ENCODE peak calls at places on chromosomes 5 and 9, in ten cellular contexts. E, F, I, U, K, S, W, A, P and M are unnamed samples.

GRCh38 chr9:105158020-105158419 is 86.4 kb upstream of the SLC44A1 start:
- DNase-seq in E (no peak), F (no peak), I (no peak), U (no peak), K (no peak), S (no peak), W (no peak), A (no peak), P (no peak), M (no peak)

GRCh38 chr9:71767421-71768321 is 642 bp downstream of the CEMIP2 start:
- DNase-seq in E (peak; percentile 20), F (no peak), I (no peak), U (peak; percentile 15), K (peak; percentile 96), S (no peak), W (no peak), A (peak; percentile 20), P (no peak), M (peak; percentile 67)

GRCh38 chr5:177124486-177124991 is 9.0 kb upstream of the NSD1 start:
- DNase-seq in E (no peak), F (no peak), I (no peak), U (no peak), K (no peak), S (no peak), W (no peak), A (no peak), P (no peak), M (no peak)

GRCh38 chr5:103744159-103744558 is 181.6 kb upstream of the NUDT12 start:
- DNase-seq in E (no peak), F (no peak), I (peak; percentile 2), U (no peak), K (no peak), S (no peak), W (no peak), A (no peak), P (no peak), M (no peak)

GRCh38 chr9:135012166-135012565 is 75.3 kb upstream of the OLFM1 start:
- DNase-seq in E (no peak), F (no peak), I (no peak), U (no peak), K (no peak), S (no peak), W (no peak), A (no peak), P (no peak), M (no peak)

GRCh38 chr5:151270599-151270998 is 17.6 kb downstream of the GM2A start:
- DNase-seq in E (no peak), F (no peak), I (no peak), U (no peak), K (no peak), S (no peak), W (no peak), A (no peak), P (no peak), M (no peak)

GRCh38 chr5:179346875-179347274 is 1.6 kb upstream of the ADAMTS2 start:
- DNase-seq in E (no peak), F (no peak), I (no peak), U (no peak), K (no peak), S (no peak), W (no peak), A (no peak), P (no peak), M (no peak)

GRCh38 chr9:86034863-86035734 is 64.3 kb downstream of the GOLM1 start:
- DNase-seq in E (no peak), F (no peak), I (peak; percentile 7), U (no peak), K (peak; percentile 69), S (no peak), W (no peak), A (no peak), P (no peak), M (no peak)

GRCh38 chr5:126674145-126674544 is 73.4 kb downstream of the PHAX start:
- DNase-seq in E (no peak), F (no peak), I (no peak), U (no peak), K (no peak), S (no peak), W (no peak), A (no peak), P (no peak), M (no peak)

GRCh38 chr9:36845844-36846243 is 188.2 kb downstream of the PAX5 start:
- DNase-seq in E (no peak), F (no peak), I (no peak), U (no peak), K (no peak), S (no peak), W (no peak), A (no peak), P (no peak), M (no peak)
- H3K4me3 ChIP-seq in E (no peak overlapping the region), F (no peak overlapping the region), I (no peak overlapping the region), U (no peak overlapping the region), K (no peak overlapping the region), S (no peak overlapping the region), W (no peak overlapping the region), A (no peak overlapping the region), P (no peak overlapping the region), M (no peak overlapping the region)

DNA sequence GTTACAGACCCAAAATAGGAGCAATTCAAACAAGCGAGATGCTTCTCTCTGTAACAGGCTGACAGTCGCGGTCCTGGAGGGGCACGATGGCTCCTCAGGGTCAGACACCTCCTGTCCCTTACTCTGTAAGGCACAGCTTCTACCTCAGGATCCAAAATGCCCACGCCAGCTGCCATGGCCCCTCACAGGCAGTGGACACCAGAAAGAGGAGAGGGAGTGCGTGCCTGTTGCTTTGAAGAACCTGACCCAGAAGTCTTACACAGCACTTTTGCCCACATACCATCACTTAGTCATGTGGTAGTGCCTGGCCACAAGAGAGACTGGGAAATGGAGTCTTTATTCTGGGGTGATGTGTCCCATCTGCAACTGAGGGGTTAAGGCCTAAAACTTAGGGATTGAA is 11.6 kb upstream of the ABL1 start:
- DNase-seq in E (no peak), F (no peak), I (no peak), U (no peak), K (no peak), S (no peak), W (no peak), A (no peak), P (no peak), M (no peak)
- H3K27ac ChIP-seq in E (peak overlapping the region; percentile 93), F (peak overlapping the region; percentile 80), I (peak overlapping the region; percentile 40), U (peak overlapping the region; percentile 82), K (peak overlapping the region; percentile 95), S (no peak overlapping the region), W (peak overlapping the region; percentile 66), A (peak overlapping the region; percentile 82), P (peak overlapping the region; percentile 87), M (peak overlapping the region; percentile 72)

GRCh38 chr5:146327471-146327870 is 11.2 kb upstream of the POU4F3 start:
- DNase-seq in E (no peak), F (no peak), I (no peak), U (no peak), K (no peak), S (no peak), W (no peak), A (no peak), P (no peak), M (no peak)

GRCh38 chr5:146336197-146336596 is 2.4 kb upstream of the POU4F3 start:
- DNase-seq in E (no peak), F (no peak), I (no peak), U (no peak), K (no peak), S (no peak), W (no peak), A (no peak), P (no peak), M (no peak)

GRCh38 chr5:146334074-146334533 is 4.5 kb upstream of the POU4F3 start:
- DNase-seq in E (no peak), F (no peak), I (no peak), U (no peak), K (peak; percentile 87), S (no peak), W (no peak), A (no peak), P (no peak), M (no peak)

GRCh38 chr5:146329697-146330096 is 8.9 kb upstream of the POU4F3 start:
- DNase-seq in E (no peak), F (no peak), I (no peak), U (no peak), K (no peak), S (no peak), W (no peak), A (no peak), P (no peak), M (no peak)

GRCh38 chr5:146331257-146331822 is 7.3 kb upstream of the POU4F3 start:
- DNase-seq in E (no peak), F (no peak), I (no peak), U (no peak), K (peak; percentile 83), S (no peak), W (no peak), A (no peak), P (no peak), M (no peak)
- H3K27me3 ChIP-seq in E (peaks cover 25% of the 10 kb centered on the region), F (peaks cover 2% of the 10 kb centered on the region), I (peaks cover 38% of the 10 kb centered on the region), U (peaks cover 66% of the 10 kb centered on the region), K (peaks cover 73% of the 10 kb centered on the region), S (peaks cover 6% of the 10 kb centered on the region), W (peaks cover 22% of the 10 kb centered on the region), A (peaks cover 88% of the 10 kb centered on the region), P (no peaks in the 10 kb centered on the region), M (peaks cover 37% of the 10 kb centered on the region)

GRCh38 chr9:5953743-5954707 is 61.4 kb downstream of the RANBP6 start:
- DNase-seq in E (no peak), F (no peak), I (no peak), U (no peak), K (no peak), S (no peak), W (no peak), A (no peak), P (no peak), M (no peak)

GRCh38 chr9:5947912-5948311 is 57.2 kb downstream of the MLANA start:
- DNase-seq in E (no peak), F (no peak), I (no peak), U (no peak), K (peak; percentile 23), S (no peak), W (peak; percentile 24), A (no peak), P (no peak), M (no peak)

GRCh38 chr9:5951686-5952211 is 61.1 kb downstream of the MLANA start:
- DNase-seq in E (no peak), F (no peak), I (peak; percentile 29), U (no peak), K (no peak), S (no peak), W (no peak), A (no peak), P (no peak), M (no peak)

GRCh38 chr9:5945112-5945511 is 54.4 kb downstream of the MLANA start:
- DNase-seq in E (no peak), F (no peak), I (no peak), U (no peak), K (no peak), S (no peak), W (no peak), A (no peak), P (no peak), M (no peak)

DNA sequence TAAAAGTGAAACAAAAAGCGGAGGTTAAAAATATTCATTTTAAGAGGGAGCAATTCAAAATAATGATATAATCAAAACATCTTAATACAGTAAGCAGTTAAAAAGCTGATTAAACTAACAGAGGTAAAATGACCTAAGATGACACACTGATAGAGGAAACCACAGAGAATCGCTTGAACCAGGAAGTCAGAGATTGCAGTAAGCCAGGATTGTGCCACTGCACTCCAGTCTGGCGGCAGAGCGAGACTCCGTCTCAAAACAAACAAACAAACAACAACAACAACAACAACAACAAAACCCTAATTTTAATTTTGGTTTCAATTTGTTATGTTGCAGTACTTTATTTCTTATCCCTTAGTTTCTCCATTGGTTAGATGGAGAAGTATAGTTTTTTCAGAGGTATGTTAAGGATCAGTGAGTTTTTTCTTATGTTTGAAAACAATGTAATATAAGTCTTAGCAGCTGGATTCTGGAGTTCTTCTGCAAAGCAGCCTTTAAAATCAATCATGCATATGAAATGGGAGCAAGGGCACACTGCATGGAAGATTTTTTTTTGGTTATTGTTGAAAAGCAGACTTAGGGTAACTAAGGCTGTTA is 58.5 kb downstream of the MLANA start:
- DNase-seq in E (no peak), F (no peak), I (no peak), U (no peak), K (no peak), S (no peak), W (no peak), A (no peak), P (no peak), M (no peak)
- H3K4me3 ChIP-seq in E (no peak overlapping the region), F (no peak overlapping the region), I (no peak overlapping the region), U (peak overlapping the region; percentile 32), K (no peak overlapping the region), S (no peak overlapping the region), W (peak overlapping the region; percentile 22), A (peak overlapping the region; percentile 43), P (peak overlapping the region; percentile 28), M (no peak overlapping the region)